ENCODE peak calls at places on chromosomes 1 and 21, in five cellular contexts. K is GM23338, G is keratinocyte, O is MM.1S, Q is fibroblast of lung. V is an unnamed sample. For H3K4me1, the result is how much of the 10 kb centered on the place peaks cover.

GRCh38 chr1:244863491-244864252 is 671 bp downstream of the HNRNPU start:
- DNase-seq in K (no peak), G (no peak), O (no peak), Q (no peak), V (no peak)

GRCh38 chr1:79353224-79353623 is 346.7 kb upstream of the ADGRL4 start:
- DNase-seq in K (peak), G (no peak), O (peak), Q (peak), V (peak)

GRCh38 chr1:68228833-68229232 is 3.5 kb downstream of the WLS start:
- DNase-seq in K (peak), G (no peak), O (no peak), Q (peak), V (no peak)

GRCh38 chr21:37871121-37871862 is 45.0 kb downstream of the KCNJ6 start:
- DNase-seq in K (no peak), G (no peak), O (no peak), Q (peak), V (peak)

GRCh38 chr21:31396399-31396798 is 52.3 kb upstream of the TIAM1 start:
- DNase-seq in K (no peak), G (no peak), O (no peak), Q (no peak), V (no peak)

GRCh38 chr1:230066466-230067404 is at the start of gene GALNT2:
- DNase-seq in K (peak), G (no peak), O (peak), Q (peak), V (peak)

GRCh38 chr1:70042090-70042716 is 163.2 kb downstream of the LRRC40 start:
- DNase-seq in K (no peak), G (no peak), O (no peak), Q (peak), V (no peak)

GRCh38 chr1:47219590-47220220 is 12.3 kb downstream of the TAL1 start:
- DNase-seq in K (no peak), G (no peak), O (no peak), Q (no peak), V (no peak)

GRCh38 chr1:107535091-107535490 is 394.3 kb downstream of the NTNG1 start:
- DNase-seq in K (no peak), G (no peak), O (peak), Q (no peak), V (no peak)

GRCh38 chr1:178407662-178408061 is 89.1 kb downstream of the CLEC20A start:
- DNase-seq in K (peak), G (no peak), O (no peak), Q (peak), V (no peak)

GRCh38 chr1:212070720-212071302 is 35.3 kb downstream of the DTL start:
- DNase-seq in K (peak), G (peak), O (peak), Q (peak), V (peak)

GRCh38 chr1:18211764-18212163 is 104.2 kb downstream of the IGSF21 start:
- DNase-seq in K (no peak), G (no peak), O (no peak), Q (no peak), V (no peak)

GRCh38 chr1:192969091-192969490 is 90.1 kb downstream of the UCHL5 start:
- DNase-seq in K (no peak), G (no peak), O (no peak), Q (no peak), V (no peak)

GRCh38 chr1:96362623-96363022 is 359.0 kb upstream of the PTBP2 start:
- DNase-seq in K (no peak), G (peak), O (no peak), Q (peak), V (peak)

GRCh38 chr1:192763756-192764155 is 45.1 kb upstream of the RGS2 start:
- DNase-seq in K (no peak), G (no peak), O (no peak), Q (peak), V (peak)

GRCh38 chr1:241465673-241466072 is 53.9 kb downstream of the FH start:
- DNase-seq in K (no peak), G (no peak), O (no peak), Q (no peak), V (peak)

GRCh38 chr1:70153739-70154138 is 51.6 kb downstream of the LRRC40 start:
- DNase-seq in K (no peak), G (no peak), O (no peak), Q (no peak), V (no peak)

GRCh38 chr1:110210604-110211502 is 739 bp downstream of the KCNC4 start:
- DNase-seq in K (peak), G (no peak), O (peak), Q (peak), V (peak)

GRCh38 chr1:110213143-110213540 is 3.0 kb downstream of the KCNC4 start:
- DNase-seq in K (peak), G (no peak), O (no peak), Q (no peak), V (no peak)

GRCh38 chr1:110209715-110210603 is at the start of gene KCNC4:
- DNase-seq in K (peak), G (no peak), O (peak), Q (peak), V (peak)

GRCh38 chr1:110212165-110213142 is 2.3 kb downstream of the KCNC4 start:
- DNase-seq in K (peak), G (no peak), O (no peak), Q (no peak), V (no peak)

DNA sequence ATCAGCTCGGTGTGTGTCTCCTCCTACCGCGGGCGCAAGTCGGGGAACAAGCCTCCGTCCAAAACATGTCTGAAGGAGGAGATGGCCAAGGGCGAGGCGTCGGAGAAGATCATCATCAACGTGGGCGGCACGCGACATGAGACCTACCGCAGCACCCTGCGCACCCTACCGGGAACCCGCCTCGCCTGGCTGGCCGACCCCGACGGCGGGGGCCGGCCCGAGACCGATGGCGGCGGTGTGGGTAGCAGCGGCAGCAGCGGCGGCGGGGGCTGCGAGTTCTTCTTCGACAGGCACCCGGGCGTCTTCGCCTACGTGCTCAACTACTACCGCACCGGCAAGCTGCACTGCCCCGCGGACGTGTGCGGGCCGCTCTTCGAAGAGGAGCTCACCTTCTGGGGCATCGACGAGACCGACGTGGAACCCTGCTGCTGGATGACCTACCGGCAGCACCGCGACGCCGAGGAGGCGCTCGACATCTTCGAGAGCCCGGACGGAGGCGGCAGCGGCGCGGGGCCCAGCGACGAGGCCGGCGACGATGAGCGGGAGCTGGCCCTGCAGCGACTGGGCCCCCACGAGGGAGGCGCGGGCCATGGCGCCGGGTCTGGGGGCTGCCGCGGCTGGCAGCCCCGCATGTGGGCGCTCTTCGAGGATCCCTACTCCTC is 1.5 kb downstream of the KCNC4 start:
- DNase-seq in K (peak), G (no peak), O (no peak), Q (no peak), V (no peak)
- TF ChIP-seq EZH2 in K (peak), G (peak), O (no peak), Q (peak), V (no peak)

GRCh38 chr1:60831780-60832179 is 250.6 kb upstream of the NFIA start:
- DNase-seq in K (no peak), G (no peak), O (no peak), Q (no peak), V (no peak)

GRCh38 chr1:60835649-60836048 is 246.7 kb upstream of the NFIA start:
- DNase-seq in K (no peak), G (peak), O (no peak), Q (no peak), V (no peak)

GRCh38 chr1:60833173-60833572 is 249.2 kb upstream of the NFIA start:
- DNase-seq in K (peak), G (no peak), O (no peak), Q (no peak), V (no peak)

GRCh38 chr1:60828944-60829343 is 253.4 kb upstream of the NFIA start:
- DNase-seq in K (peak), G (no peak), O (no peak), Q (no peak), V (no peak)

DNA sequence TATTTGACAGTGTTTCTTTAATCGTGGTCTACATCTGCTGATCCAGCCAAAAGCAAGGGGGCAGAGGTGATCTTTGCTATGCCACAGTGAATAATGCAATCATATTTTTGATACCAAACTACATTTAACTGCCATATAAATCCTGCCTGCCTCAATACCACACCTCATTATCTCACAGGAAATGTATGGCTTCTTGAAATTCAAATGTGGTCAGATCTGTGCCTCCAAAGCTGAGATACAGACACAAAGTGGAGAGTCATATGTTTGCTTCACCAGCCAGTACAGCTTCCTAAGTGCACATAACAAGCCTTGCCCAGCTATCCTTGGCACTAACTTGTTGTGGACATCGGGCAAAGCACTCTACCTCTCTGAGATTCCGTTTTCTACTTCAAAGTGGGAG is 250.0 kb upstream of the NFIA start:
- DNase-seq in K (no peak), G (no peak), O (no peak), Q (no peak), V (no peak)
- H3K4me1 ChIP-seq in K (under half), G (under half), O (under half), Q (under half), V (under half)

DNA sequence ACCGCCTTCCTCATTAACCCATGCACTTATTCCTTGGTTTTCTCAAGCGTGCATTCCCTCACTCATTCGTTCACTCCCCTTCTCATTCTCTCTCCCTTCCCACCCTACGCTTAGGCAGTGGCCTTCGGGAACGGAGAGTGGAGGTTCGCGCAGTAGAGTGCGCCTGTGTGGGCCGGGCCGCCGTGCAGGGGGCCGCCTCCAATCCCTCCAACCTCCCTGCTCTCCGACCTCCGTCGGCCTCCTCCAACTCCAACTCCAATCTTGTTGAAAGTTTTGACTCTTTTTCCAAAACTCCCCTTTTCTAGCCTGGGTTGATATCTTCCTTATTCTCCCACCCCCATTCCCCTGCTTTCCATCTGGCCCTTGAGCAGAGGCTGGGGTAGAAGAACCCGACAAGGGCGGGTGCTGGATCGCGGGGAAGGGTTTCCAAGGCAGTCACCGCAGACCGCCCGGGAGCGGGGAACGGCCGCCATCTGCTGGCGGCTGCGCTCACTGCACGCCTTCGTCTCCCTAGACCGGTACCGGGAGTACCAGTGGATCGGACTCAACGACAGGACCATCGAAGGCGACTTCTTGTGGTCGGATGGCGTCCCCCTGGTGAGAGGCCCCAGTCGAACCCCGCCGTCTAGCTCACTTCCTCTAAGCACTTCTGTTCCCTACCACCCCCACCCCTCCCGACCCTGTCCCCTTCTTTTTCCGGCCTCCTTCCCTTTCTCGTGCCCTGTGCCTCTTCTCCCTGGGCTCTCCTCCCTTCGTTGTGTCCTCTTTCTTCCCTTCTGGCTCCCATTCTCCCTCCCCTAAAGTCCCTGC is 15.4 kb downstream of the BCAN start:
- DNase-seq in K (peak), G (no peak), O (peak), Q (peak), V (peak)
- TF ChIP-seq EZH2 in K (peak), G (peak), O (no peak), Q (peak), V (no peak)

GRCh38 chr1:2969011-2969869 is 52.0 kb upstream of the ACTRT2 start:
- DNase-seq in K (no peak), G (no peak), O (no peak), Q (no peak), V (no peak)

GRCh38 chr1:2971146-2971501 is 50.1 kb upstream of the ACTRT2 start:
- DNase-seq in K (no peak), G (no peak), O (no peak), Q (no peak), V (no peak)

GRCh38 chr1:2970311-2971145 is 50.7 kb upstream of the ACTRT2 start:
- DNase-seq in K (no peak), G (no peak), O (no peak), Q (no peak), V (no peak)

GRCh38 chr1:2968471-2968881 is 52.8 kb upstream of the ACTRT2 start:
- DNase-seq in K (peak), G (no peak), O (no peak), Q (no peak), V (no peak)

GRCh38 chr1:2969870-2970291 is 51.4 kb upstream of the ACTRT2 start:
- DNase-seq in K (no peak), G (no peak), O (no peak), Q (no peak), V (no peak)
- H3K4me1 ChIP-seq in K (under half), G (under half), O (under half), Q (under half), V (under half)

DNA sequence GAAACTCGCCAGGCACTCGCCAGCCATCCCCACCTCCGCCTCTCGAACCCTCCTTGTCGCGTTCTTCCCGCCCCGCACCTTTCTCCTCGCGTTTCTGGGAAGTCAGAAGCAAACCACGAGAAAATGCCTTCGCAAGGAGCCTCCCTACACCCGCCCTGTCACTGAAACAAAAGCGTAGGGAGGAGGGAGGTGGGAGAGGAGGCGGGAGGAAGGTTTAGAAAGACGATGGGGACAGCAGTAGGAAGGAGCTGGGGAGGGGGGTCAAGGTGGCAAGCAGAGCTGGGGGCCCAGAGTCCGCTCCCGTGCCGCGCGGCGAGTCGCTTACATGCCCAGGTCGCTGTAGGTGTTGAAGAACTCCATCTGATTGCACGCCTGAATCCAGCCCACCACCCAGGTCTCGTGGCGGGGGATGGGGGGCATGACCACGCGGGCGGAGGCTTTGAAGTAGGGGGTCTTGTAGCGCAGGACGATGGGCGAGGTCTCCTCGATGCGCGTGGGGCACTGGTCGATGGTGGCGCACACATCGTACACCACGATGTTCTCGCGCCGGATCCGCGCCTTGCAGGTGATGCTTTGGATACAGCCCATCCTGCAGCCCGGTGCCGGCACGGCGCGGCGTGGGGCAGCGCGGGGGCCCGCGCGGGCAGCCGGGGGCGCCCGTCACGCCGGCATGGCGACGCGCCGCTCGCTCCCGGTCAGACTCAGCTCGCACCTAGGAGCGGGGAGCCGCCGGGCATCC is 971 bp downstream of the FAM78B start:
- DNase-seq in K (peak), G (no peak), O (no peak), Q (peak), V (no peak)
- TF ChIP-seq EZH2 in K (peak), G (peak), O (no peak), Q (no peak), V (no peak)

DNA sequence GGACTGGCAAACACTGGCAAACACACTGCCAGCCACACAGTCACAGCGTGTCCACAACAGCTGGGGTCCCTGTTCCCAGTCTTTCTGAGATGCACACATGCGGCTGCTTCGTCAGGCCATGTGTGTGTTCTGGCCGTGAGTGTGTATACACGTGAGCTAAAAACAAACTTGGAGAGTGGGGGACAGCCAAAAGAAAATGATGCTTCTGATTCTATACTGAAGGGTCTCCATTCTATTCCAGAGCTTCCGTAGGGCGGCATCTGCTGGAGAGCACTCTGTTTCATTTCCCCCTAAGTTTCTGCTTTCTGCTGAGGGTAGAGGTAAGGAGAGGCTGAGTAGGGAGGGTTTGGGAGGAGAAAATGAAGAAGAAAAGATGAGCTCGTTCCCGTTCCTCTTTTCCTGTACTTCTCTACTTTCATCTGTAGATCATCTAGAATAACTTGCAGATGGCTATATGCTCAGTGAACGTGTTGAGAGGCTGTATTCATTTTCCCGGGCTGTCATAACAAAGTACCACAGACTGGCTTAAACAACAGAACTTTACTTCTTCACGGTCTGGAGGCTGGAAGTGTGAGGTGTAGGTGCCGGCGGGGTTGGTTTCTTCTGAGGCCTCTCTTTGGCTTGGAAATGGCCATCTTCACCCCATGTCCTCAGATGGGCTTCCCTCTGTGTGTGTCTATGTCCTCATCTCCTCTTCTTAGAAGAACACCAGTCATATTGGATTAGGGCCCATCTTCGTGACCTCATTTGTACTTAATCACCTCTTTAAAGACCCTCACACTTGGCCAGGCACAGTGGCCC is 151.6 kb downstream of the TOMM20 start:
- DNase-seq in K (no peak), G (no peak), O (no peak), Q (no peak), V (no peak)
- H3K4me1 ChIP-seq in K (under half), G (under half), O (under half), Q (under half), V (half or more)

GRCh38 chr1:234589854-234590620 is 19.9 kb downstream of the IRF2BP2 start:
- DNase-seq in K (no peak), G (no peak), O (no peak), Q (no peak), V (no peak)
- TF ChIP-seq EZH2 in K (no peak), G (no peak), O (no peak), Q (no peak), V (no peak)